ENCODE peak calls at places on chromosomes 1 and 21, in eight cellular contexts. Q, T, K, S, E, G, F and L are unnamed samples.

GRCh38 chr1:42462828-42463763 is at the start of gene CCDC30:
- DNase-seq in G (peak), K (peak), S (peak), E (peak), F (peak), Q (peak), T (peak), L (peak)

GRCh38 chr1:65764052-65764451 is 28.6 kb upstream of the PDE4B start:
- DNase-seq in F (no peak), S (no peak), E (no peak), Q (no peak), T (no peak), K (no peak), G (no peak), L (no peak)

GRCh38 chr21:45421071-45421845 is 16.3 kb downstream of the COL18A1 start:
- DNase-seq in F (no peak), Q (no peak), G (peak), T (no peak), S (no peak), K (peak), E (no peak), L (no peak)

GRCh38 chr1:204941415-204942338 is 71.0 kb downstream of the NFASC start:
- DNase-seq in G (peak), K (no peak), S (peak), T (peak), Q (no peak), F (peak), E (peak), L (peak)

GRCh38 chr1:230310381-230311163 is 115.6 kb downstream of the PGBD5 start:
- DNase-seq in G (peak), T (peak), S (peak), E (peak), K (peak), F (peak), Q (peak), L (peak)

GRCh38 chr1:4825841-4826450 is 171.5 kb downstream of the AJAP1 start:
- DNase-seq in S (no peak), K (peak), Q (no peak), G (no peak), T (no peak), E (peak), F (peak), L (no peak)

GRCh38 chr1:109783436-109783835 is 19.7 kb upstream of the EPS8L3 start:
- DNase-seq in G (peak), E (peak), T (no peak), S (peak), Q (no peak), K (no peak), F (no peak), L (no peak)

GRCh38 chr1:5390497-5390896 is 601.7 kb downstream of the NPHP4 start:
- DNase-seq in K (no peak), S (no peak), T (no peak), G (no peak), F (no peak), E (no peak), Q (no peak), L (no peak)

GRCh38 chr1:74822851-74823443 is 90.0 kb downstream of the TYW3 start:
- DNase-seq in K (no peak), F (no peak), Q (no peak), T (no peak), G (no peak), S (peak), E (no peak), L (no peak)

GRCh38 chr1:87980494-87980893 is 651.8 kb downstream of the LMO4 start:
- DNase-seq in Q (no peak), S (no peak), K (no peak), F (no peak), T (no peak), E (no peak), G (peak), L (no peak)

GRCh38 chr1:56502700-56503245 is 76.6 kb downstream of the PLPP3 start:
- DNase-seq in Q (no peak), S (peak), E (no peak), F (no peak), T (no peak), K (no peak), G (no peak), L (no peak)

GRCh38 chr21:45543710-45544448 is 1.6 kb upstream of the SLC19A1 start:
- DNase-seq in S (no peak), Q (no peak), T (no peak), G (peak), F (no peak), E (no peak), K (peak), L (no peak)

GRCh38 chr1:161172776-161173376 is 4.4 kb downstream of the B4GALT3 start:
- DNase-seq in E (no peak), Q (no peak), T (no peak), F (no peak), S (peak), K (no peak), G (no peak), L (no peak)

GRCh38 chr1:108107658-108108057 is 92.5 kb downstream of the SLC25A24 start:
- DNase-seq in T (no peak), F (no peak), K (no peak), Q (no peak), E (peak), G (no peak), S (peak), L (no peak)